ENCODE peak calls at places on chromosome 19, in five cellular contexts. R is HFF-Myc, O is kidney epithelial cell, V is AG04450, M is cardiac fibroblast. W is an unnamed sample.

GRCh38 chr19:35088514-35088913 is 27.1 kb upstream of the FXYD3 start:
- DNase-seq in R (peak; percentile 75), O (peak; percentile 56), V (peak; percentile 63), M (peak; percentile 73), W (peak; percentile 41)

GRCh38 chr19:5191091-5191490 is 149.5 kb downstream of the PTPRS start:
- DNase-seq in R (no peak), O (no peak), V (no peak), M (no peak), W (no peak)

GRCh38 chr19:23978068-23978467 is 63.4 kb downstream of the ZNF726 start:
- DNase-seq in R (no peak), O (no peak), V (no peak), M (no peak), W (no peak)

GRCh38 chr19:52786078-52786463 is 520 bp downstream of the ZNF600 start:
- DNase-seq in R (no peak), O (no peak), V (no peak), M (no peak), W (no peak)

GRCh38 chr19:50555033-50555432 is 13.2 kb downstream of the LRRC4B start:
- DNase-seq in R (no peak), O (no peak), V (no peak), M (no peak), W (no peak)

GRCh38 chr19:54209748-54210494 is 9.3 kb downstream of the RPS9 start:
- DNase-seq in R (peak; percentile 95), O (peak; percentile 97), V (peak; percentile 96), M (peak; percentile 99), W (peak; percentile 87)

GRCh38 chr19:51078104-51078503 is 4.6 kb downstream of the KLK14 start:
- DNase-seq in R (no peak), O (no peak), V (no peak), M (no peak), W (no peak)

GRCh38 chr19:13899912-13900584 is 5.9 kb downstream of the BRME1 start:
- DNase-seq in R (no peak), O (no peak), V (no peak), M (no peak), W (no peak)

GRCh38 chr19:28465317-28466086 is 747.4 kb downstream of the UQCRFS1 start:
- DNase-seq in R (no peak), O (peak; percentile 26), V (no peak), M (no peak), W (no peak)

GRCh38 chr19:6068711-6069110 is 41.6 kb downstream of the RFX2 start:
- DNase-seq in R (no peak), O (no peak), V (no peak), M (no peak), W (no peak)

GRCh38 chr19:12484011-12484370 is 625 bp downstream of the ZNF709 start:
- DNase-seq in R (no peak), O (no peak), V (no peak), M (peak; percentile 6), W (no peak)

GRCh38 chr19:17254636-17255035 is 8.9 kb upstream of the NR2F6 start:
- DNase-seq in R (no peak), O (no peak), V (no peak), M (no peak), W (no peak)

GRCh38 chr19:14031719-14032480 is at the start of gene IL27RA:
- DNase-seq in R (no peak), O (no peak), V (no peak), M (peak; percentile 50), W (no peak)

GRCh38 chr19:37987356-37988332 is 80.6 kb downstream of the SIPA1L3 start:
- DNase-seq in R (no peak), O (no peak), V (no peak), M (no peak), W (no peak)

GRCh38 chr19:39943586-39943985 is 9.2 kb upstream of the FCGBP start:
- DNase-seq in R (no peak), O (no peak), V (no peak), M (no peak), W (no peak)

GRCh38 chr19:53511933-53512374 is 26.0 kb upstream of the ZNF331 start:
- DNase-seq in R (no peak), O (no peak), V (peak; percentile 16), M (peak; percentile 60), W (no peak)

GRCh38 chr19:3132971-3133792 is 2.7 kb upstream of the GNA15 start:
- DNase-seq in R (no peak), O (peak; percentile 49), V (no peak), M (no peak), W (peak; percentile 63)

GRCh38 chr19:14758816-14759215 is 19.5 kb downstream of the ADGRE2 start:
- DNase-seq in R (no peak), O (no peak), V (no peak), M (no peak), W (no peak)

GRCh38 chr19:41476583-41476982 is 33.6 kb downstream of the ERICH4 start:
- DNase-seq in R (no peak), O (no peak), V (no peak), M (no peak), W (no peak)

GRCh38 chr19:5895890-5896289 is 7.7 kb downstream of the NDUFA11 start:
- DNase-seq in R (no peak), O (no peak), V (no peak), M (no peak), W (no peak)

GRCh38 chr19:35144259-35144599 is 1.2 kb downstream of the FXYD7 start:
- DNase-seq in R (no peak), O (no peak), V (no peak), M (no peak), W (no peak)

GRCh38 chr19:57587529-57587928 is 3.6 kb downstream of the ZIK1 start:
- DNase-seq in R (no peak), O (no peak), V (peak; percentile 15), M (no peak), W (peak; percentile 25)

GRCh38 chr19:13054605-13055212 is 47.9 kb downstream of the LYL1 start:
- DNase-seq in R (no peak), O (no peak), V (no peak), M (no peak), W (no peak)

GRCh38 chr19:6273701-6274601 is 5.8 kb downstream of the MLLT1 start:
- DNase-seq in R (no peak), O (peak; percentile 49), V (no peak), M (peak; percentile 93), W (peak; percentile 75)

GRCh38 chr19:53546766-53547541 is 9.0 kb downstream of the ZNF331 start:
- DNase-seq in R (no peak), O (no peak), V (no peak), M (no peak), W (no peak)

GRCh38 chr19:38252935-38253691 is 3.1 kb downstream of the PPP1R14A start:
- DNase-seq in R (no peak), O (no peak), V (no peak), M (no peak), W (no peak)

GRCh38 chr19:12868540-12869112 is 12.6 kb downstream of the DNASE2 start:
- DNase-seq in R (no peak), O (no peak), V (no peak), M (no peak), W (no peak)

GRCh38 chr19:57241181-57241580 is 749 bp downstream of the ZNF805 start:
- DNase-seq in R (no peak), O (no peak), V (no peak), M (peak; percentile 51), W (no peak)

GRCh38 chr19:55550321-55550650 is 4.9 kb upstream of the SBK3 start:
- DNase-seq in R (no peak), O (no peak), V (no peak), M (no peak), W (no peak)
- H3K4me3 ChIP-seq in R (peak overlapping the region; percentile 23), O (no peak overlapping the region), V (no peak overlapping the region), M (no peak overlapping the region), W (peak overlapping the region; percentile 7)

GRCh38 chr19:49445997-49446396 is 4.7 kb upstream of the SLC17A7 start:
- DNase-seq in R (no peak), O (no peak), V (no peak), M (no peak), W (no peak)

GRCh38 chr19:49451430-49452181 is at the start of gene PIH1D1:
- DNase-seq in R (peak; percentile 100), O (peak; percentile 97), V (peak; percentile 97), M (peak; percentile 99), W (peak; percentile 96)

GRCh38 chr19:49448432-49448786 is 3.2 kb downstream of the PIH1D1 start:
- DNase-seq in R (no peak), O (no peak), V (no peak), M (no peak), W (no peak)

GRCh38 chr19:49450405-49450804 is 1.2 kb downstream of the PIH1D1 start:
- DNase-seq in R (no peak), O (no peak), V (no peak), M (no peak), W (no peak)

DNA sequence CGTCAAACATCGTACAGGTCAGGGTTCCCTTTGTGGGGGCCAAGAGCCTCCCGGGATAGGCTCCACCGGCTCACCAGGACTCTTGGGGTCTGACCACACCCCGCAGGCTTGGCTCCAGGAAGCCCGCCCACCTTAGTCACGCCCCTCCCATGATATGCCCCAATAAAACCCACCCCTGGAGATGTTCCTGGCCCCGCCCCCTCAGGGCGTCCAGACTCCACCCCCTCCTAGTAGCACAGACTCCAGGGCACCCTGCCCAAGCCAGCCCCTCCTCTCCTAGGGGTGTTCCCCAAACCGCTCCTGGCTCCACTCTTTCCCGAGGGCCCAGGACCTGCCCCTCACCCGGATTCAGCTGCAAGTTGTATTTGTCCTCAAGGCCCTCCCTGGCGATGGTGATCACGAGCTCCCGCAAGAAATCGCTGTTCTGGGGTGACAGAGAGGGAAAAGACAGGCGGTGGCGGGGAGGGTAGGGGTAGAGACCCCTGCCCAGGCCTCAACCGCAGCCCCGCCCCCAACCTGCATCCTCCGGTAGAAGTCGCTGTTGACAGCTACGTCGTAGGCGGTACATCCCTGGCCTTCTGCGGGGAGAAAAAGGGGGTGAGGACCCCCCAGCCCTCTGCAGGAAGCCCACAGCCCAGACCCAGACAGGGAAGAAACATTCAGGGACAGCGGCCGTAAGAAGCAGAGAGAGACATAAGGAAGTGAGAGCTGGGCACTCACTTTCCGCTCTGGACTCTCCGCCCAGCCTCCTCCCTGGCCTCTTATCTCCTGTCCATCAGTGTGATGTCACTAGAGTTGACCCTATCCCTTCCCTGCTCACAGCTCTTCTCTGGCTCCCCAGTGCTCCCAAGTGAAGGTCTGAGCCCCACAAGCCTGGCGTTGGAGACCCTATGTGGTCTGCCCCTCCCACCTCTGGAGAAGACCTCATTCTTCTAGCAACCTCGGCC is 3.9 kb downstream of the PIH1D1 start:
- DNase-seq in R (no peak), O (no peak), V (no peak), M (peak; percentile 41), W (no peak)
- H3K4me3 ChIP-seq in R (no peak overlapping the region), O (no peak overlapping the region), V (no peak overlapping the region), M (no peak overlapping the region), W (no peak overlapping the region)

GRCh38 chr19:9295411-9295849 is 14.2 kb downstream of the ZNF699 start:
- DNase-seq in R (no peak), O (no peak), V (no peak), M (no peak), W (no peak)
- H3K4me3 ChIP-seq in R (no peak overlapping the region), O (no peak overlapping the region), V (no peak overlapping the region), M (no peak overlapping the region), W (no peak overlapping the region)

GRCh38 chr19:45156231-45156630 is 4.6 kb downstream of the NKPD1 start:
- DNase-seq in R (no peak), O (no peak), V (no peak), M (no peak), W (no peak)

GRCh38 chr19:45151821-45152503 is 8.8 kb downstream of the NKPD1 start:
- DNase-seq in R (no peak), O (no peak), V (no peak), M (no peak), W (no peak)

GRCh38 chr19:45152504-45153338 is 8.1 kb downstream of the NKPD1 start:
- DNase-seq in R (no peak), O (no peak), V (no peak), M (peak; percentile 66), W (no peak)

GRCh38 chr19:45153339-45154063 is 7.3 kb downstream of the NKPD1 start:
- DNase-seq in R (no peak), O (no peak), V (no peak), M (peak; percentile 61), W (no peak)

GRCh38 chr19:45154064-45154827 is 6.5 kb downstream of the NKPD1 start:
- DNase-seq in R (peak; percentile 32), O (no peak), V (no peak), M (peak; percentile 89), W (no peak)
- H3K4me3 ChIP-seq in R (no peak overlapping the region), O (no peak overlapping the region), V (peak overlapping the region; percentile 7), M (peak overlapping the region; percentile 2), W (no peak overlapping the region)

W was measured in BJ.